ENCODE peak calls at places on chromosomes 5 and 9, in ten cellular contexts. V is SHP77 treated with DMSO at 0.1 percent for 48 hours; G is fibroblast of mammary gland; H is A673; X is dermis blood vessel endothelial cell; J is ELR; C is stimulated activated CD8-positive, alpha-beta memory T cell treated with anti-CD3 and anti-CD28 coated beads, Interleukin-12 subunit alpha, Interleukin-12 subunit beta, amount 100 ng/mL, for 1 hour; M is foreskin fibroblast; W is T-cell; T is iPS DF 6.9. D is an unnamed sample.

GRCh38 chr9:121743441-121744001 is 92.1 kb downstream of the DAB2IP start:
- DNase-seq in H (no peak), C (no peak), X (peak), W (no peak), T (no peak), V (peak), G (peak), J (peak), M (peak), D (peak)

GRCh38 chr5:54292866-54293265 is 17.5 kb downstream of the ARL15 start:
- DNase-seq in W (no peak), V (no peak), T (no peak), G (no peak), J (no peak), M (no peak), C (no peak), X (no peak), H (no peak), D (no peak)

GRCh38 chr9:132486706-132487350 is 76.8 kb downstream of the CFAP77 start:
- DNase-seq in M (no peak), G (no peak), H (no peak), V (no peak), X (no peak), T (no peak), W (peak), C (peak), J (no peak), D (no peak)

GRCh38 chr9:60546406-60546805 is 367.8 kb upstream of the SPATA31A5 start:
- DNase-seq in X (no peak), H (no peak), C (no peak), W (no peak), T (no peak), V (no peak), J (no peak), G (no peak), M (no peak), D (no peak)

GRCh38 chr5:127428748-127429147 is 88.7 kb upstream of the PRRC1 start:
- DNase-seq in C (no peak), X (no peak), J (no peak), M (no peak), H (no peak), V (no peak), W (no peak), G (no peak), T (no peak), D (no peak)

GRCh38 chr5:102223542-102224444 is 72.3 kb downstream of the SLCO4C1 start:
- DNase-seq in M (peak), H (peak), T (no peak), W (no peak), G (peak), C (no peak), V (peak), J (peak), X (peak), D (no peak)

GRCh38 chr5:130714200-130714599 is 450.9 kb downstream of the HINT1 start:
- DNase-seq in V (no peak), M (no peak), J (no peak), G (no peak), H (no peak), W (no peak), T (no peak), X (no peak), C (no peak), D (no peak)

GRCh38 chr9:8858250-8859161 is 1058.9 kb upstream of the DMAC1 start:
- DNase-seq in J (no peak), M (peak), V (no peak), G (no peak), H (no peak), X (peak), W (no peak), T (no peak), C (no peak), D (peak)

GRCh38 chr9:125964702-125965225 is 217.6 kb downstream of the PBX3 start:
- DNase-seq in W (no peak), H (no peak), G (no peak), M (no peak), J (no peak), C (no peak), T (no peak), V (no peak), X (no peak), D (no peak)

GRCh38 chr5:158914008-158914407 is 185.7 kb downstream of the EBF1 start:
- DNase-seq in C (no peak), G (no peak), J (no peak), M (no peak), X (no peak), W (no peak), V (no peak), H (no peak), T (no peak), D (no peak)

GRCh38 chr9:108664309-108665255 is 191.2 kb downstream of the ACTL7B start:
- DNase-seq in J (peak), G (no peak), T (no peak), H (peak), M (peak), X (no peak), C (no peak), W (no peak), V (no peak), D (no peak)

GRCh38 chr9:4936277-4936676 is 48.8 kb upstream of the JAK2 start:
- DNase-seq in J (no peak), V (no peak), M (no peak), W (no peak), G (no peak), C (no peak), X (no peak), H (no peak), T (no peak), D (no peak)

GRCh38 chr9:138063785-138064184 is 186.2 kb downstream of the CACNA1B start:
- DNase-seq in M (no peak), V (no peak), G (no peak), J (no peak), T (no peak), X (no peak), W (no peak), H (no peak), C (no peak), D (peak)

GRCh38 chr5:104551628-104552027 is 989.0 kb upstream of the NUDT12 start:
- DNase-seq in W (no peak), M (no peak), G (no peak), T (no peak), X (no peak), V (no peak), H (no peak), J (no peak), C (no peak), D (no peak)

GRCh38 chr5:158599132-158599531 is 500.6 kb downstream of the EBF1 start:
- DNase-seq in G (peak), H (peak), W (no peak), J (no peak), X (peak), T (no peak), V (no peak), C (no peak), M (peak), D (no peak)

GRCh38 chr9:2126331-2126789 is 111.2 kb downstream of the SMARCA2 start:
- DNase-seq in M (peak), J (no peak), V (no peak), T (no peak), C (no peak), W (no peak), G (peak), H (peak), X (peak), D (no peak)

GRCh38 chr5:82073179-82073578 is 101.4 kb downstream of the ATG10 start:
- DNase-seq in V (no peak), M (peak), G (peak), X (no peak), W (no peak), T (no peak), H (no peak), C (no peak), J (peak), D (no peak)

GRCh38 chr9:92135576-92135975 is 20.4 kb upstream of the SPTLC1 start:
- DNase-seq in G (no peak), H (no peak), W (no peak), C (no peak), V (no peak), X (no peak), M (no peak), J (no peak), T (no peak), D (no peak)

GRCh38 chr9:112061152-112061740 is 113.9 kb downstream of the SUSD1 start:
- DNase-seq in G (peak), W (peak), J (peak), H (peak), V (no peak), C (no peak), M (peak), T (no peak), X (peak), D (no peak)

GRCh38 chr5:38069360-38069759 is 189.0 kb upstream of the EGFLAM start:
- DNase-seq in W (no peak), H (no peak), J (peak), T (no peak), M (peak), X (no peak), C (no peak), V (no peak), G (peak), D (no peak)

GRCh38 chr9:99351647-99352046 is 129.6 kb downstream of the SEC61B start:
- DNase-seq in V (no peak), M (no peak), J (no peak), H (no peak), G (no peak), W (no peak), C (no peak), X (no peak), T (no peak), D (peak)

GRCh38 chr5:158718738-158719505 is 380.8 kb downstream of the EBF1 start:
- DNase-seq in M (peak), J (no peak), H (no peak), T (no peak), W (no peak), X (no peak), C (no peak), V (no peak), G (peak), D (no peak)

GRCh38 chr9:33320568-33321261 is 30.4 kb downstream of the NFX1 start:
- DNase-seq in C (no peak), W (no peak), M (peak), H (peak), X (peak), V (no peak), J (peak), G (peak), T (no peak), D (no peak)